ENCODE peak calls at places on chromosomes 11 and 22, in six cellular contexts. Y is NCI-H1105, Z is amniotic stem cell, E is AG08395, M is KBM-7, Q is AG09309. W is an unnamed sample.

GRCh38 chr22:32130464-32130863 is 28.6 kb downstream of the C22orf42 start:
- DNase-seq in Y (no peak), Z (no peak), E (no peak), M (no peak), Q (no peak), W (no peak)

GRCh38 chr11:126480015-126480409 is 124.5 kb downstream of the ST3GAL4 start:
- DNase-seq in Y (no peak), Z (no peak), E (no peak), M (no peak), Q (no peak), W (no peak)

GRCh38 chr11:46119352-46120216 is 1.7 kb downstream of the PHF21A start:
- DNase-seq in Y (peak), Z (no peak), E (no peak), M (peak), Q (peak), W (no peak)

GRCh38 chr11:132744771-132745170 is 787.5 kb downstream of the OPCML start:
- DNase-seq in Y (no peak), Z (no peak), E (peak), M (no peak), Q (peak), W (no peak)

GRCh38 chr11:19628018-19628417 is 84.6 kb upstream of the NAV2 start:
- DNase-seq in Y (no peak), Z (no peak), E (peak), M (no peak), Q (peak), W (no peak)

GRCh38 chr11:114196994-114197702 is 99.1 kb upstream of the NNMT start:
- DNase-seq in Y (no peak), Z (no peak), E (no peak), M (no peak), Q (no peak), W (no peak)

GRCh38 chr11:131129474-131129873 is 213.2 kb upstream of the SNX19 start:
- DNase-seq in Y (no peak), Z (no peak), E (no peak), M (no peak), Q (no peak), W (no peak)

GRCh38 chr11:1126935-1127663 is 30.7 kb upstream of the MUC5AC start:
- DNase-seq in Y (no peak), Z (no peak), E (no peak), M (no peak), Q (no peak), W (no peak)

GRCh38 chr22:25623310-25623734 is 58.8 kb downstream of the GRK3 start:
- DNase-seq in Y (no peak), Z (no peak), E (no peak), M (no peak), Q (no peak), W (no peak)

GRCh38 chr11:69393178-69393832 is 88.2 kb upstream of the LINC01488 start:
- DNase-seq in Y (no peak), Z (no peak), E (no peak), M (no peak), Q (no peak), W (no peak)

GRCh38 chr11:2444301-2445106 is at the start of the genes KCNQ1 and TRPM5:
- DNase-seq in Y (peak), Z (no peak), E (no peak), M (no peak), Q (no peak), W (no peak)

GRCh38 chr11:133982151-133982550 is 25.4 kb upstream of the IGSF9B start:
- DNase-seq in Y (no peak), Z (no peak), E (no peak), M (no peak), Q (no peak), W (no peak)

GRCh38 chr11:111399187-111400031 is 20.3 kb upstream of the POU2AF1 start:
- DNase-seq in Y (no peak), Z (no peak), E (no peak), M (no peak), Q (no peak), W (no peak)